ENCODE peak calls at places on chromosomes 16 and 17, in ten cellular contexts. Y is lower leg skin; I is dorsolateral prefrontal cortex; M is AG10803; P is prostate gland; R is CD4-positive, alpha-beta T cell; B is B cell; A is endodermal cell; O is AG09309; J is thyroid gland. T is an unnamed sample.
A peak's percentile ranks its signal among the peaks of the same experiment; 100 is the strongest.

GRCh38 chr17:82048571-82048971 is 3.0 kb downstream of the RFNG start:
- DNase-seq in O (no peak), M (no peak), I (no peak), Y (no peak), R (no peak), P (no peak), J (no peak), B (no peak), A (no peak), T (no peak)

GRCh38 chr17:39173539-39174274 is 7.7 kb upstream of the ARL5C start:
- DNase-seq in J (no peak), Y (no peak), B (no peak), P (no peak), R (no peak), M (no peak), O (no peak), I (no peak), A (no peak), T (no peak)

GRCh38 chr16:85201566-85201965 is 89.3 kb upstream of the CIBAR2 start:
- DNase-seq in Y (no peak), P (no peak), J (no peak), O (no peak), I (no peak), A (no peak), B (no peak), M (peak; percentile 79), R (no peak), T (no peak)

GRCh38 chr16:11254913-11255736 is 879 bp downstream of the SOCS1 start:
- DNase-seq in Y (no peak), M (peak; percentile 41), J (peak; percentile 67), O (no peak), B (peak; percentile 85), A (peak; percentile 58), I (no peak), R (peak; percentile 72), P (peak; percentile 24), T (no peak)

GRCh38 chr17:79549111-79549915 is 61.5 kb downstream of the RBFOX3 start:
- DNase-seq in I (no peak), B (no peak), Y (no peak), O (no peak), J (no peak), M (no peak), R (no peak), P (no peak), A (peak; percentile 79), T (no peak)

GRCh38 chr17:39486242-39486641 is 25.0 kb downstream of the CDK12 start:
- DNase-seq in Y (no peak), J (no peak), P (no peak), I (no peak), R (no peak), A (no peak), B (no peak), O (peak; percentile 83), M (peak; percentile 86), T (peak; percentile 75)

GRCh38 chr17:30021708-30022317 is 80.4 kb downstream of the EFCAB5 start:
- DNase-seq in J (peak; percentile 19), Y (peak; percentile 23), R (no peak), P (peak; percentile 15), B (peak; percentile 44), A (peak; percentile 71), I (no peak), M (peak; percentile 47), O (no peak), T (peak; percentile 10)

GRCh38 chr16:12793120-12793889 is 10.4 kb downstream of the CPPED1 start:
- DNase-seq in P (no peak), Y (no peak), I (no peak), O (no peak), M (no peak), A (peak; percentile 70), R (no peak), J (no peak), B (no peak), T (no peak)

DNA sequence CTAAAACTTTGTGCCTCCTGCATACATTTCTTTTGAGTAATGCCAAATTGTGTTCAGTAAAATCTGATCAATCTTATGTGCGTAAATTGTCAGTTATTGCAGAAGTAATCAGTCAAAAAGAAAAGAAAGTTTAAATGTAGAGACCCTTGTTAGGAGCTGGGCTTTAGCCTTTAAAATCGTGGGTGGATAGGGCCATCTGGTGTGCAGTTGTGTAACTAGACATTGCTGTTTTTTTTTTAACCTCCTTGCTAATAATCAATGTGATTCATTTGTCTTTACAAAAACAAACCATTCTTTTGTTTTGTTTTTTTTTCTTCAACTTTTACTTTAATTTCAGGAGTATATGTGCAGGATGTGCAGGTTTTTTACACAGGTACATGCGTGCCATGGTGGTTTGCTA is 5.3 kb upstream of the WWOX start:
- DNase-seq in J (no peak), A (no peak), O (no peak), B (no peak), M (no peak), I (no peak), R (no peak), Y (no peak), P (no peak), T (no peak)
- TF ChIP-seq CTCF in J (no peak), A (peak; percentile 68), O (no peak), B (no peak), M (no peak), I (no peak), R (no peak), Y (no peak), P (no peak), T (no peak)

GRCh38 chr17:7887482-7888183 is 956 bp upstream of the CHD3 start:
- DNase-seq in J (peak; percentile 98), A (peak; percentile 94), R (peak; percentile 84), B (peak; percentile 89), O (peak; percentile 77), P (peak; percentile 97), M (peak; percentile 92), Y (peak; percentile 90), I (peak; percentile 93), T (peak; percentile 90)

GRCh38 chr17:7886227-7887037 is 2.2 kb upstream of the CHD3 start:
- DNase-seq in I (no peak), J (no peak), R (peak; percentile 72), B (peak; percentile 67), P (peak; percentile 68), A (peak; percentile 85), M (no peak), O (no peak), Y (no peak), T (no peak)

GRCh38 chr17:7888184-7888920 is at the start of gene CHD3:
- DNase-seq in I (no peak), R (peak; percentile 38), B (no peak), M (no peak), J (peak; percentile 46), Y (peak; percentile 73), A (no peak), P (peak; percentile 87), O (no peak), T (no peak)

GRCh38 chr17:7887038-7887481 is 1.5 kb upstream of the CHD3 start:
- DNase-seq in A (no peak), R (no peak), P (no peak), M (no peak), B (no peak), Y (no peak), J (no peak), I (no peak), O (no peak), T (no peak)

GRCh38 chr17:7889166-7889584 is 586 bp downstream of the CHD3 start:
- DNase-seq in Y (peak; percentile 88), A (peak; percentile 83), O (peak; percentile 43), J (peak; percentile 100), B (no peak), P (peak; percentile 96), I (peak; percentile 96), R (peak; percentile 40), M (peak; percentile 94), T (peak; percentile 91)
- TF ChIP-seq CTCF in Y (no peak), A (peak; percentile 46), O (peak; percentile 54), J (peak; percentile 67), B (no peak), P (peak; percentile 27), I (no peak), R (peak; percentile 12), M (peak; percentile 44), T (peak; percentile 38)

DNA sequence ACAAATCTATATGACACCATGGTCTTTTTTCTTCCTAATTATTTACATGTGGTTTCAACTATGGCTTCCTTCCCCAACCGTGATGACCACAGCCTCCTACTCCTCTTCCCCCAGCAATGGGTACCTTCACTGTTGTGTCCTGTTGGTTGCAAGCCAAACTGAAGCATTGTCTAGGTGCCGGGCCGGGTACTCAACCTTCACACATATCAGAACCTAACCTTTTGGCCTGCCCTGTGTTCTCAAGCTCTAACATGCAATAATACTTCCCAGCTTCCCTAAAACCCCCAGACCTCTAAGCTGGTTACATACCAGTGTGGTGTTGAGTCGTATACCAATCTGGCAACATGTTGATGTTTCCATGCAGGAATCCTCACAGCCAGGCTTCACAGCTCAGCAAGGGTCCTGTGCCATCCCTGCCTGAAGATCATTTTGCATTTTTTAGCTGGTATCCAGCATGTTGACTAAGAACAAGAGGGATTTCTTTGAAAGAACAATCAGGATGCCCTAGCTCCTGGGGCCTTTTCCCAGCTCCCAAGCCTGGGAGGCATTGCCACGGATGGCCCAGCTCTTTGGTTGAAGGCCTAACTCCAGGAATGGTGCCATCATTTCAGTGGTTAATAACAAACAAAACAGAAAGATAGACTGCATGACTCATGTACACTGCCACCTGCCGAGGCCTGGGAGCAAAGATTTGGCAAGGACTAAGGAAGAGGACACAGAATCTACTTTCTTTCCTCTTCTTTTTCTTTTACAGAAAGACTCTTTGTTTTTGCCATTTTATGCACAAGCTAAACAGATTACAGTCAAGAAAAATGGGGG is 373.7 kb upstream of the SALL1 start:
- DNase-seq in J (peak; percentile 55), A (no peak), Y (no peak), M (peak; percentile 82), P (no peak), I (peak; percentile 24), R (no peak), O (peak; percentile 38), B (no peak), T (peak; percentile 14)
- TF ChIP-seq CTCF in J (peak; percentile 42), A (no peak), Y (no peak), M (peak; percentile 28), P (no peak), I (no peak), R (no peak), O (peak; percentile 24), B (no peak), T (peak; percentile 30)

DNA sequence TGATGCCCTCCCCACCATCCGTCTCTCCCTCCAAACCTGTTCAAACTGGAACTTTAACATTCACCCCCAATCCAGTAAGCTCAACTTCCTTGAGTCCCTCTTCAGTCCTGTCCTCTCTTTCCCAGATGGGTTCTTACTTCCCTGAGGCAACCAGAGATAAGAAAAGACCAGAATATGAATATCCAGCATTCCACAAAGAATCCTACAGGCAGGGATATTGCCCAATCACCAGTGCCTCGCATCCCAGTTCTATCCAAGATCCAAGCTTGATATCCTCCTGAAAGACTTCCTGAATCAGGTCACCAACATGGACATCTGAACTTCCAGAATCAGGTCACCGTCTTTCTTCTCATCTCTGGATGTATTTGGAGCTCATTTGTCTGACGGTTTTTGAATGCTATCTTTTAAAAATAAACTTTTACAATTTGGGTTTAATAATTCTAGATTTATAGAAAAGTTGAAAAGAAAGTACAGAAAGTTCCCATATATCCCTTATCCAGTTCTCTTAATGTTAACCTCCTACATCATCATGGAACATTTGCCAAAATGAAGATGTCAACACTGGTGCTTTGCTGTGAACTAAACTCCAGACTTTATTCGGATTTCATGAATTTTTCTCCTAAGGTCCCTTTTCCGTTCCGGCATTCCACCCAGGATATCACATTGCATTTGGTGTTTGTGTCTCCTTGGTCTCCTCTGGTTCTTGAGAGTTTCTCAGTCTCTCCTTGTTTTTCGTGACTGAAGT is 13.7 kb upstream of the COL1A1 start:
- DNase-seq in I (no peak), Y (peak; percentile 13), J (no peak), M (peak; percentile 58), A (no peak), B (no peak), O (no peak), P (no peak), R (no peak), T (no peak)
- TF ChIP-seq CTCF in I (no peak), Y (no peak), J (no peak), M (no peak), A (no peak), B (no peak), O (no peak), P (no peak), R (no peak), T (no peak)

GRCh38 chr17:3602499-3602898 is 6.7 kb downstream of the TRPV1 start:
- DNase-seq in J (no peak), A (peak; percentile 86), R (no peak), O (no peak), M (peak; percentile 12), P (no peak), Y (no peak), I (no peak), B (peak; percentile 51), T (no peak)
- TF ChIP-seq CTCF in J (peak; percentile 22), A (peak; percentile 78), R (no peak), O (peak; percentile 12), M (peak; percentile 36), P (no peak), Y (no peak), I (peak; percentile 25), B (peak; percentile 43), T (peak; percentile 16)